ENCODE peak calls at places on chromosome 6, in four cellular contexts. Y is SK-N-SH, C is HepG2, R is GM12878. N is an unnamed sample.

GRCh38 chr6:41446132-41446531 is 100.0 kb upstream of the FOXP4 start:
- DNase-seq in Y (no peak), R (no peak), C (no peak), N (no peak)

GRCh38 chr6:40436685-40437604 is 150.2 kb downstream of the LRFN2 start:
- DNase-seq in Y (peak), R (no peak), C (no peak), N (no peak)

GRCh38 chr6:10884245-10884972 is 2.4 kb upstream of the SYCP2L start:
- DNase-seq in C (no peak), R (no peak), Y (no peak), N (no peak)

GRCh38 chr6:155883741-155884140 is 428.1 kb upstream of the NOX3 start:
- DNase-seq in C (no peak), R (no peak), Y (no peak), N (no peak)

GRCh38 chr6:170186909-170187668 is 103.8 kb downstream of the DLL1 start:
- DNase-seq in C (no peak), R (no peak), Y (no peak), N (no peak)

GRCh38 chr6:136669299-136669699 is 119.1 kb upstream of the MAP7 start:
- DNase-seq in C (peak), R (no peak), Y (no peak), N (peak)

GRCh38 chr6:44029489-44030185 is 97.6 kb downstream of the MRPL14 start:
- DNase-seq in Y (peak), R (no peak), C (no peak), N (no peak)

GRCh38 chr6:165936660-165937059 is 231.0 kb downstream of the TBXT start:
- DNase-seq in Y (no peak), C (no peak), R (no peak), N (no peak)

GRCh38 chr6:161547617-161548016 is 273.8 kb upstream of the AGPAT4 start:
- DNase-seq in Y (no peak), R (no peak), C (no peak), N (no peak)

GRCh38 chr6:6984585-6985366 is 123.0 kb upstream of the RREB1 start:
- DNase-seq in C (peak), R (no peak), Y (no peak), N (no peak)

GRCh38 chr6:127538750-127539264 is 19.7 kb upstream of the MTCL3 start:
- DNase-seq in R (no peak), Y (no peak), C (no peak), N (no peak)

DNA sequence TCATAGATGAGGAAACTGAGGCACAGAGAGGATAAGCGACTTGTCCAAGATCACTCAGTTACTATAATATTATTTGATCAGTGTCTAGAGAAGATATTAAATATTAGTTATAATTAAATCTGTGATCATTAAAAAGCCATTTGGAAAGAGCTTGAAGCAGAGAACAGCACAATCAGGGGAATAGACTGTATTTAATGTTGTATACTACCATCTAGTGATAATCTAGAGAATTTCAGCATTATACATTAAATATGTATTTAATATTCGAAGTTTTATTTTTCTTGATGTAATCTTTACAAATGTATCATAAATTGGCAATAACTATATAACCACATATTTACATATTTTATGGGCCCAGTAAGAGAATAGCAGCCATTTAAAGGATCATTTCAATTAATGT is 20.2 kb upstream of the MTCL3 start:
- DNase-seq in Y (peak), C (no peak), R (no peak), N (no peak)
- TF ChIP-seq NFIC in Y (no peak), C (no peak), R (no peak), N (no peak)

GRCh38 chr6:42454428-42454791 is 2.7 kb upstream of the TRERF1 start:
- DNase-seq in Y (no peak), R (no peak), C (no peak), N (no peak)

GRCh38 chr6:42451595-42452170 is at the start of gene TRERF1:
- DNase-seq in R (no peak), C (no peak), Y (peak), N (peak)

GRCh38 chr6:42453027-42453648 is 1.4 kb upstream of the TRERF1 start:
- DNase-seq in Y (peak), C (peak), R (peak), N (peak)

GRCh38 chr6:42452171-42453026 is 673 bp upstream of the TRERF1 start:
- DNase-seq in C (no peak), Y (peak), R (no peak), N (peak)

GRCh38 chr6:42453649-42454427 is 2.1 kb upstream of the TRERF1 start:
- DNase-seq in C (no peak), Y (peak), R (no peak), N (no peak)
- TF ChIP-seq NFIC in C (no peak), Y (no peak), R (peak), N (no peak)

DNA sequence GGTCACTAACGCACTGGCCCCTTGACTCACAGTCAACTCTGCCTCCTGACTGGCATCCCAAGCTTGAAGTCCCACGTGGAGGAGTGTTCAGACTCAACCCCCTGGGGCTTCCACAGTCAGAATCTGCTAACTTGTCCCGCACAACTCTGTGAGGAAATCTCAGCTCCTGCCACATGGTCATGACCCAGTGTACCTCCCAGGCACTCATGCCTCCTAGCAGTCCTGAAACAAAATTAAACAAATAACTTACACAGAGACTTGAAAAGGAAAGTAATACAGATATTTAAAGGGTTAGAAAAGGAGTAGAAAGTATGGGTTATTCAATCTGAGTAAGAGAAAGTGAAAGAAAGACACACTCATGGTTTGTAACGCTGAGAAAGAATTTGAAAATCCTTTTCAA is 134.9 kb downstream of the GMDS start:
- DNase-seq in C (no peak), R (peak), Y (no peak), N (no peak)
- TF ChIP-seq NFIC in C (no peak), R (no peak), Y (no peak), N (no peak)

GRCh38 chr6:30818426-30818841 is 65.9 kb upstream of the DDR1 start:
- DNase-seq in Y (no peak), R (no peak), C (no peak), N (no peak)
- TF ChIP-seq NFIC in Y (peak), R (no peak), C (no peak), N (no peak)

GRCh38 chr6:119347466-119348307 is 1.9 kb downstream of the MAN1A1 start:
- DNase-seq in C (peak), Y (no peak), R (no peak), N (peak)

GRCh38 chr6:119346914-119347313 is 2.6 kb downstream of the MAN1A1 start:
- DNase-seq in Y (no peak), R (no peak), C (no peak), N (no peak)

GRCh38 chr6:119349041-119349340 is 570 bp downstream of the MAN1A1 start:
- DNase-seq in R (no peak), C (no peak), Y (peak), N (no peak)

GRCh38 chr6:119349341-119350201 is at the start of gene MAN1A1:
- DNase-seq in C (peak), R (no peak), Y (peak), N (peak)

DNA sequence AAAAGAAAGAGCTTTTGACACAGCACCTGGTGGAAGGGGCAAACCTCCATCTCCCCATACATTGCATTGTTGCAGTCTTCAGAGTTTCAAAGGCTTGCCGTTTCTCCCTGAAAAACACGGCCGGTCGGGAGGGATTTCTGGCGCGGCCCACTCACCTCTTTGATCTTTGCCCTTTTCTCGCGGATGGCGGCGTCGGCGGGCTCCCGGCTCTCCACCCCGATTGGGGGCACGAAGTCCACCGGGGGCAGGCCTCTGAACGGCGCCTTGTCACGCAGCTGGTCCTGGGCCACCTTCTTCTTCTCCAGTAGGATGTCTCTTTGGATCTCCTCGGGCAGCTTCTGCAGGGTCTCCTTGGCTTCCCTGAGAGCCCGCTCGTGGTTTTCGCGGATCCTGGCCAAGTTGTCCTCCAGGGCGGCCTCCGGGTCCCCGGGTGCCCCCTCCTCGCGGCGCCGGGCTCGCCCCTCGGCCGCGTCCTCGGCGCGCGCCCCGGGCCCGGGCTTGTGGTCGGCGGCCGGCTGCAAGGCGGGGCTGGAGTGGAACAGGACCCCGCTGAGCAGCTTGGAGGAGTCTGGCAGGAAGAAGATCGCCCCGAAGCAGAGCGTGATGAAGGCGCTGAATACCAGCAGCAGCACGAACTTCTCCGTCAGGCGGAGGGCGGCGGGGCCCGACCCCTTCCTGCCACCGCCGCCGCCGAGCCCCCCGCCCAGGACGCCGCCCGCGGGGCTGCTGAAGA is 1.1 kb downstream of the MAN1A1 start:
- DNase-seq in R (no peak), C (peak), Y (peak), N (peak)
- TF ChIP-seq NFIC in R (no peak), C (no peak), Y (no peak), N (no peak)

GRCh38 chr6:88445188-88445958 is 279.2 kb upstream of the CNR1 start:
- DNase-seq in Y (no peak), C (no peak), R (no peak), N (no peak)
- TF ChIP-seq NFIC in Y (no peak), C (no peak), R (no peak), N (no peak)

GRCh38 chr6:34315256-34315655 is 66.5 kb upstream of the SMIM29 start:
- DNase-seq in C (no peak), R (no peak), Y (no peak), N (no peak)
- TF ChIP-seq NFIC in C (no peak), R (no peak), Y (no peak), N (no peak)

GRCh38 chr6:25599516-25600060 is 52.4 kb upstream of the SCGN start:
- DNase-seq in C (no peak), Y (no peak), R (no peak), N (no peak)
- TF ChIP-seq NFIC in C (no peak), Y (no peak), R (no peak), N (no peak)

DNA sequence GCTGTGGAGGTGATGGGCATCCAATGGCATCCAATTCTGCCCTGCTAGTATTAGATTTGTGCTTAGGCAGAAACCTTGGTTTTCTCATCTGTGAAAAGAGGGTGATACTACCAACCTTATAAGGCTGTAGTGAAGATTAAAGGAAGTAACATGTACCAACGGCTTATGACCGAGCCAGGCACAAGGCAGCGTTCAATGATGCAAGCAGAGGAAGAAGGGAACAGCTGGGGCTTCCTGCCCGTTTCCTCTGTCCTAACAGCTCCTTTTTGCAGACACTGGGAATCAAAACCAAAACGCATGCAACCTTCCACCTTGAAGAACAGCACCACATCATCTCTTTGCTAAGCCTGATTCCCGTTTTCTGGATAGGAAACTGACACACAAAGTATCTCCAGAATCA is 1.2 kb downstream of the SLC22A16 start:
- DNase-seq in R (no peak), C (no peak), Y (no peak), N (no peak)
- TF ChIP-seq NFIC in R (no peak), C (no peak), Y (no peak), N (no peak)

GRCh38 chr6:63307581-63308246 is 12.1 kb downstream of the LGSN start:
- DNase-seq in R (peak), C (peak), Y (peak), N (peak)
- TF ChIP-seq NFIC in R (no peak), C (no peak), Y (no peak), N (no peak)